ENCODE peak calls at places on chromosomes 4 and X, in five cellular contexts. One of them, this sample, is unnamed.

GRCh38 chrX:124665878-124666425 is 319.6 kb downstream of the SH2D1A start:
- DNase-seq in iris pigment epithelial cell: no peak
- DNase-seq in stimulated activated CD4-positive, alpha-beta T cell treated with anti-CD3 and anti-CD28 coated beads, Interleukin-4, amount 100 ng/mL, for 48 hours: no peak
- DNase-seq in spleen: no peak
- DNase-seq in NAMALWA: no peak
- DNase-seq in this sample: no peak

GRCh38 chr4:89294583-89295244 is 12.9 kb downstream of the GPRIN3 start:
- DNase-seq in iris pigment epithelial cell: no peak
- DNase-seq in stimulated activated CD4-positive, alpha-beta T cell treated with anti-CD3 and anti-CD28 coated beads, Interleukin-4, amount 100 ng/mL, for 48 hours: no peak
- DNase-seq in spleen: no peak
- DNase-seq in NAMALWA: peak; percentile 27
- DNase-seq in this sample: no peak

GRCh38 chr4:25872851-25873631 is 10.3 kb upstream of the SEL1L3 start:
- DNase-seq in iris pigment epithelial cell: no peak
- DNase-seq in stimulated activated CD4-positive, alpha-beta T cell treated with anti-CD3 and anti-CD28 coated beads, Interleukin-4, amount 100 ng/mL, for 48 hours: no peak
- DNase-seq in spleen: no peak
- DNase-seq in NAMALWA: peak; percentile 40
- DNase-seq in this sample: no peak

GRCh38 chr4:161949941-161950725 is 213.7 kb downstream of the FSTL5 start:
- DNase-seq in iris pigment epithelial cell: peak; percentile 86
- DNase-seq in stimulated activated CD4-positive, alpha-beta T cell treated with anti-CD3 and anti-CD28 coated beads, Interleukin-4, amount 100 ng/mL, for 48 hours: no peak
- DNase-seq in spleen: no peak
- DNase-seq in NAMALWA: no peak
- DNase-seq in this sample: no peak

GRCh38 chr4:119038465-119038864 is 97.2 kb upstream of the MYOZ2 start:
- DNase-seq in iris pigment epithelial cell: peak; percentile 50
- DNase-seq in stimulated activated CD4-positive, alpha-beta T cell treated with anti-CD3 and anti-CD28 coated beads, Interleukin-4, amount 100 ng/mL, for 48 hours: no peak
- DNase-seq in spleen: no peak
- DNase-seq in NAMALWA: no peak
- DNase-seq in this sample: no peak

GRCh38 chrX:150486011-150486410 is 82.4 kb upstream of the MTM1 start:
- DNase-seq in iris pigment epithelial cell: peak; percentile 55
- DNase-seq in stimulated activated CD4-positive, alpha-beta T cell treated with anti-CD3 and anti-CD28 coated beads, Interleukin-4, amount 100 ng/mL, for 48 hours: peak; percentile 41
- DNase-seq in spleen: no peak
- DNase-seq in NAMALWA: peak; percentile 58
- DNase-seq in this sample: no peak

GRCh38 chrX:22300130-22300529 is 27.4 kb downstream of the CBLL2 start:
- DNase-seq in iris pigment epithelial cell: peak; percentile 52
- DNase-seq in stimulated activated CD4-positive, alpha-beta T cell treated with anti-CD3 and anti-CD28 coated beads, Interleukin-4, amount 100 ng/mL, for 48 hours: no peak
- DNase-seq in spleen: no peak
- DNase-seq in NAMALWA: peak; percentile 1
- DNase-seq in this sample: no peak

GRCh38 chr4:10063544-10064300 is 42.4 kb upstream of the SLC2A9 start:
- DNase-seq in iris pigment epithelial cell: peak; percentile 89
- DNase-seq in stimulated activated CD4-positive, alpha-beta T cell treated with anti-CD3 and anti-CD28 coated beads, Interleukin-4, amount 100 ng/mL, for 48 hours: no peak
- DNase-seq in spleen: no peak
- DNase-seq in NAMALWA: no peak
- DNase-seq in this sample: peak; percentile 57

GRCh38 chr4:102625232-102625930 is 124.2 kb downstream of the NFKB1 start:
- DNase-seq in iris pigment epithelial cell: peak; percentile 64
- DNase-seq in stimulated activated CD4-positive, alpha-beta T cell treated with anti-CD3 and anti-CD28 coated beads, Interleukin-4, amount 100 ng/mL, for 48 hours: peak; percentile 54
- DNase-seq in spleen: peak; percentile 84
- DNase-seq in NAMALWA: peak; percentile 58
- DNase-seq in this sample: peak; percentile 77

GRCh38 chr4:119233750-119234149 is 21.2 kb downstream of the USP53 start:
- DNase-seq in iris pigment epithelial cell: peak; percentile 37
- DNase-seq in stimulated activated CD4-positive, alpha-beta T cell treated with anti-CD3 and anti-CD28 coated beads, Interleukin-4, amount 100 ng/mL, for 48 hours: no peak
- DNase-seq in spleen: no peak
- DNase-seq in NAMALWA: no peak
- DNase-seq in this sample: no peak

GRCh38 chr4:40822781-40823180 is 73.0 kb downstream of the NSUN7 start:
- DNase-seq in iris pigment epithelial cell: no peak
- DNase-seq in stimulated activated CD4-positive, alpha-beta T cell treated with anti-CD3 and anti-CD28 coated beads, Interleukin-4, amount 100 ng/mL, for 48 hours: no peak
- DNase-seq in spleen: no peak
- DNase-seq in NAMALWA: no peak
- DNase-seq in this sample: no peak

GRCh38 chrX:44817029-44817428 is 26.8 kb upstream of the DUSP21 start:
- DNase-seq in iris pigment epithelial cell: no peak
- DNase-seq in stimulated activated CD4-positive, alpha-beta T cell treated with anti-CD3 and anti-CD28 coated beads, Interleukin-4, amount 100 ng/mL, for 48 hours: no peak
- DNase-seq in spleen: no peak
- DNase-seq in NAMALWA: no peak
- DNase-seq in this sample: no peak

GRCh38 chr4:145234086-145234694 is 53.8 kb upstream of the OTUD4 start:
- DNase-seq in iris pigment epithelial cell: peak; percentile 64
- DNase-seq in stimulated activated CD4-positive, alpha-beta T cell treated with anti-CD3 and anti-CD28 coated beads, Interleukin-4, amount 100 ng/mL, for 48 hours: peak; percentile 50
- DNase-seq in spleen: no peak
- DNase-seq in NAMALWA: peak; percentile 92
- DNase-seq in this sample: peak; percentile 64

GRCh38 chr4:127251423-127251822 is 381.3 kb upstream of the INTU start:
- DNase-seq in iris pigment epithelial cell: peak; percentile 56
- DNase-seq in stimulated activated CD4-positive, alpha-beta T cell treated with anti-CD3 and anti-CD28 coated beads, Interleukin-4, amount 100 ng/mL, for 48 hours: no peak
- DNase-seq in spleen: no peak
- DNase-seq in NAMALWA: no peak
- DNase-seq in this sample: peak; percentile 3

GRCh38 chr4:38067499-38067898 is 107.3 kb downstream of the PTTG2 start:
- DNase-seq in iris pigment epithelial cell: no peak
- DNase-seq in stimulated activated CD4-positive, alpha-beta T cell treated with anti-CD3 and anti-CD28 coated beads, Interleukin-4, amount 100 ng/mL, for 48 hours: no peak
- DNase-seq in spleen: no peak
- DNase-seq in NAMALWA: no peak
- DNase-seq in this sample: no peak

GRCh38 chr4:88017516-88018302 is 10.3 kb downstream of the PKD2 start:
- DNase-seq in iris pigment epithelial cell: peak; percentile 98
- DNase-seq in stimulated activated CD4-positive, alpha-beta T cell treated with anti-CD3 and anti-CD28 coated beads, Interleukin-4, amount 100 ng/mL, for 48 hours: no peak
- DNase-seq in spleen: no peak
- DNase-seq in NAMALWA: no peak
- DNase-seq in this sample: no peak

GRCh38 chr4:118395057-118395679 is 42.4 kb upstream of the PRSS12 start:
- DNase-seq in iris pigment epithelial cell: no peak
- DNase-seq in stimulated activated CD4-positive, alpha-beta T cell treated with anti-CD3 and anti-CD28 coated beads, Interleukin-4, amount 100 ng/mL, for 48 hours: no peak
- DNase-seq in spleen: no peak
- DNase-seq in NAMALWA: no peak
- DNase-seq in this sample: no peak

GRCh38 chrX:107827852-107828251 is 2.2 kb downstream of the MID2 start:
- DNase-seq in iris pigment epithelial cell: no peak
- DNase-seq in stimulated activated CD4-positive, alpha-beta T cell treated with anti-CD3 and anti-CD28 coated beads, Interleukin-4, amount 100 ng/mL, for 48 hours: no peak
- DNase-seq in spleen: no peak
- DNase-seq in NAMALWA: no peak
- DNase-seq in this sample: no peak

GRCh38 chrX:132622130-132622529 is 133.3 kb upstream of the MBNL3 start:
- DNase-seq in iris pigment epithelial cell: peak; percentile 46
- DNase-seq in stimulated activated CD4-positive, alpha-beta T cell treated with anti-CD3 and anti-CD28 coated beads, Interleukin-4, amount 100 ng/mL, for 48 hours: peak; percentile 38
- DNase-seq in spleen: no peak
- DNase-seq in NAMALWA: no peak
- DNase-seq in this sample: no peak

GRCh38 chr4:153387981-153388380 is 43.5 kb downstream of the MND1 start:
- DNase-seq in iris pigment epithelial cell: no peak
- DNase-seq in stimulated activated CD4-positive, alpha-beta T cell treated with anti-CD3 and anti-CD28 coated beads, Interleukin-4, amount 100 ng/mL, for 48 hours: no peak
- DNase-seq in spleen: no peak
- DNase-seq in NAMALWA: no peak
- DNase-seq in this sample: no peak

GRCh38 chrX:15804563-15804962 is 14.3 kb downstream of the ZRSR2 start:
- DNase-seq in iris pigment epithelial cell: no peak
- DNase-seq in stimulated activated CD4-positive, alpha-beta T cell treated with anti-CD3 and anti-CD28 coated beads, Interleukin-4, amount 100 ng/mL, for 48 hours: no peak
- DNase-seq in spleen: no peak
- DNase-seq in NAMALWA: no peak
- DNase-seq in this sample: no peak